ENCODE peak calls at places on chromosome 6, in seven cellular contexts. Z, G, N, B, W, O and S are unnamed samples. For H3K9me3 and H3K36me3, the result is how much of the 10 kb centered on the place peaks cover.

GRCh38 chr6:35728663-35729348 is 8.0 kb upstream of the ARMC12 start:
- ATAC-seq in O (peak), G (no peak), W (no peak), N (no peak), B (no peak), Z (peak), S (no peak)

GRCh38 chr6:4922488-4923037 is 81.3 kb downstream of the RPP40 start:
- ATAC-seq in O (no peak), B (no peak), W (no peak), N (no peak), G (no peak), Z (no peak), S (no peak)

GRCh38 chr6:52725133-52725529 is 38.1 kb downstream of the GSTA2 start:
- ATAC-seq in N (peak), O (no peak), B (no peak), G (peak), W (no peak), Z (peak), S (no peak)

GRCh38 chr6:28648878-28649375 is 123.2 kb downstream of the GPX5 start:
- ATAC-seq in O (no peak), N (peak), Z (peak), B (peak), G (peak), W (peak), S (no peak)

GRCh38 chr6:1610497-1611321 is 994 bp downstream of the FOXC1 start:
- ATAC-seq in B (peak), W (peak), Z (peak), G (peak), N (no peak), O (no peak), S (no peak)

GRCh38 chr6:154800338-154800737 is 67.1 kb downstream of the SCAF8 start:
- ATAC-seq in O (no peak), W (peak), G (no peak), Z (no peak), B (no peak), N (no peak), S (no peak)

GRCh38 chr6:128657181-128657580 is 136.8 kb upstream of the PTPRK start:
- ATAC-seq in B (no peak), G (no peak), N (no peak), O (no peak), W (peak), Z (no peak), S (no peak)

GRCh38 chr6:106300020-106300772 is 25.4 kb downstream of the ATG5 start:
- ATAC-seq in G (peak), N (no peak), W (no peak), Z (no peak), B (no peak), O (no peak), S (no peak)

GRCh38 chr6:150887978-150888563 is 22.6 kb downstream of the MTHFD1L start:
- ATAC-seq in O (no peak), G (no peak), Z (no peak), B (no peak), W (peak), N (no peak), S (no peak)

GRCh38 chr6:168703970-168704369 is 263.0 kb downstream of the SMOC2 start:
- ATAC-seq in B (no peak), Z (no peak), W (no peak), N (no peak), G (no peak), O (no peak), S (no peak)

GRCh38 chr6:11675610-11676009 is 103.0 kb downstream of the ADTRP start:
- ATAC-seq in N (no peak), O (no peak), B (no peak), G (no peak), Z (no peak), W (no peak), S (no peak)

GRCh38 chr6:31887173-31887572 is 8.4 kb upstream of the SLC44A4 start:
- ATAC-seq in N (no peak), W (no peak), Z (no peak), G (no peak), B (no peak), O (no peak), S (no peak)

GRCh38 chr6:45730232-45730631 is 285.4 kb downstream of the CLIC5 start:
- ATAC-seq in Z (no peak), O (no peak), G (no peak), B (no peak), W (no peak), N (no peak), S (no peak)

GRCh38 chr6:125623085-125623484 is 126.3 kb upstream of the HEY2 start:
- ATAC-seq in B (no peak), O (no peak), Z (no peak), W (no peak), N (no peak), G (no peak), S (no peak)

GRCh38 chr6:128098000-128098581 is 197.2 kb upstream of the THEMIS start:
- ATAC-seq in N (no peak), G (no peak), B (no peak), Z (no peak), O (no peak), W (peak), S (no peak)

GRCh38 chr6:73739097-73739496 is 43.1 kb downstream of the CD109 start:
- ATAC-seq in O (no peak), W (peak), B (peak), Z (peak), G (peak), N (peak), S (peak)

GRCh38 chr6:30775104-30775503 is 30.8 kb upstream of the IER3 start:
- ATAC-seq in W (no peak), B (peak), G (no peak), Z (no peak), O (no peak), N (no peak), S (no peak)

GRCh38 chr6:87210979-87211378 is 55.6 kb downstream of the ZNF292 start:
- ATAC-seq in N (no peak), B (no peak), O (no peak), Z (no peak), W (peak), G (no peak), S (no peak)

GRCh38 chr6:155444952-155445903 is 10.4 kb downstream of the NOX3 start:
- ATAC-seq in B (no peak), G (no peak), W (no peak), Z (no peak), O (no peak), N (no peak), S (no peak)

GRCh38 chr6:45898941-45899682 is 116.5 kb downstream of the CLIC5 start:
- ATAC-seq in Z (no peak), B (no peak), O (no peak), W (no peak), G (no peak), N (no peak), S (no peak)

GRCh38 chr6:109304284-109305015 is 77.8 kb downstream of the CD164 start:
- ATAC-seq in O (no peak), G (peak), Z (no peak), W (peak), B (peak), N (peak), S (no peak)

GRCh38 chr6:302760-303159 is 10.5 kb downstream of the DUSP22 start:
- ATAC-seq in Z (no peak), G (no peak), N (no peak), O (no peak), B (no peak), W (no peak), S (no peak)
- H3K9me3 ChIP-seq in Z (under half), G (under half), N (under half), O (under half), B (under half), W (under half), S (under half)

DNA sequence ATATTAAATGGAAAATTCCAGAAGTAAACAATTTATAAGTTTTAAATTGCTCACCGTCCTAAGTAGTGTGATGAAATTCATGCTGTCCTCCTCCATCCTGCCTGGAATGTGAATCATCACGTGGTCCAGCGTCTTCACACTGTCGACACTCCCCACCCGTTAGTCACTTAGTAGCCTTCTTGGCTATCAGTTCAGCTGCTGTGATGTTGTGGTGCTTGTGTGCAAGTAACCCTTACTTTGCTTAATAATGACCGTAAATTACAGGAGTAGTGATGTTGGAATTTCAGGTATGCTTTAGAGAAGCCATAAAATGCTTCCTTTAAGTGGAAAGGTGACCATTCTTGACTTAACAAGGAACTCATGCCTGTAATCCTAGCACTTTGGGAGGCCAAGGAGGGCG is 25.2 kb downstream of the RIOK1 start:
- ATAC-seq in Z (no peak), B (peak), N (no peak), W (no peak), G (no peak), O (peak), S (no peak)
- H3K36me3 ChIP-seq in Z (under half), B (under half), N (half or more), W (under half), G (under half), O (half or more), S (under half)

DNA sequence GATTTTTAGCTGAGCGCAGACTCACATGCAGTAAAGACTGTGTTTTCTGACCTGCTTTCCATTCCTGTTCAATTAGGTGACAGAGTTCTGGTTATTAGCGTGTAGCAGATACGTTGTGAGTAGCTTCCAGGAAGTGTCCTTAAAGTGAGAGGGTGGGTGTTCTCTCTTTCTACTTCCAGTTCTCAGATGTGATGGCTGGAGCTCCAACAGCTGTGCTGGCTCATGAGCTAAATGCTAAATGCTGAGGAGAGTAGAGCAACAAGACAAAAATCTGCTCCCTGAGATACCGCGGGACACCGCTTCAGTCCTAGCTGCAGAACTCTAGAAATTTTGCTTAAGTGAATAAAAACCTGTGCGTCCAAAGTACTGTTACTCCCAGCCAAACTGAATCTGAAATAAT is 38.2 kb upstream of the FYN start:
- ATAC-seq in B (no peak), Z (no peak), G (no peak), W (no peak), N (peak), O (no peak), S (no peak)
- TF ChIP-seq POLR2AphosphoS5 in B (no peak), Z (no peak), G (no peak), W (no peak), N (no peak), O (no peak), S (no peak)

GRCh38 chr6:40000964-40001515 is 66.8 kb upstream of the MOCS1 start:
- ATAC-seq in W (no peak), O (no peak), B (no peak), G (no peak), Z (no peak), N (no peak), S (no peak)
- H3K9me3 ChIP-seq in W (under half), O (under half), B (under half), G (under half), Z (half or more), N (under half), S (under half)

DNA sequence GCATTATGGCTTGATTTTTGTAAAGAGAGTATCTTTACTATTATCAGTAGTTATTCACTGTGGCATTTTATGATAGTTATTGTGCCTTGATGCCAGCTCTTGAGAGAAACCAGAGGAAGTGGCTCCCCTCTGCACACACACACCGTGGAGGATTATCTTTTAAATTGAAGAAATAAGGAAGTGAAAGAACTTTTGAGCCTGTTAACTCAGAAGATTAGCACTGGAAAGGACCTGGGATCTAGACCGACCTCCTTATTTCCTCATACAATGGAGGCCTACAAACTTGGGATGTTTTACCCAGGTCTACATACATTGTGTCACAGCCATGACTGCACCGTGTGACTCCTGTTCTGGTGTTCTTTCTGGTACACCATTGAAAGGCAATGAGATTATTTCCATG is 40.5 kb downstream of the HECA start:
- ATAC-seq in Z (no peak), N (no peak), O (no peak), W (peak), B (no peak), G (no peak), S (no peak)
- H3K36me3 ChIP-seq in Z (under half), N (under half), O (half or more), W (under half), B (under half), G (under half), S (half or more)